ENCODE peak calls at places on chromosomes 13 and 19, in ten cellular contexts. One of them, this sample, is unnamed.

GRCh38 chr13:113493315-113493951 is 2.9 kb upstream of the DCUN1D2 start:
- DNase-seq in AG04450: peak; percentile 89
- DNase-seq in fibroblast of mammary gland: peak; percentile 99
- DNase-seq in KG1: no peak
- DNase-seq in stimulated activated CD4-positive, alpha-beta T cell treated with anti-CD3 and anti-CD28 coated beads, Interleukin-2, amount 100 ng/mL, for 48 hours: no peak
- DNase-seq in foreskin melanocyte: peak; percentile 48
- DNase-seq in KBM-7: peak; percentile 64
- DNase-seq in NCI-H1417: peak; percentile 14
- DNase-seq in posterior vena cava: no peak
- DNase-seq in dermis blood vessel endothelial cell: peak; percentile 95
- DNase-seq in this sample: peak; percentile 86

GRCh38 chr13:41610426-41610825 is 153.1 kb downstream of the RGCC start:
- DNase-seq in AG04450: peak; percentile 94
- DNase-seq in fibroblast of mammary gland: peak; percentile 91
- DNase-seq in KG1: no peak
- DNase-seq in stimulated activated CD4-positive, alpha-beta T cell treated with anti-CD3 and anti-CD28 coated beads, Interleukin-2, amount 100 ng/mL, for 48 hours: no peak
- DNase-seq in foreskin melanocyte: no peak
- DNase-seq in KBM-7: no peak
- DNase-seq in NCI-H1417: peak; percentile 13
- DNase-seq in posterior vena cava: no peak
- DNase-seq in dermis blood vessel endothelial cell: peak; percentile 84
- DNase-seq in this sample: no peak

GRCh38 chr13:51000576-51001260 is 91.1 kb downstream of the RNASEH2B start:
- DNase-seq in AG04450: peak; percentile 11
- DNase-seq in fibroblast of mammary gland: peak; percentile 89
- DNase-seq in KG1: no peak
- DNase-seq in stimulated activated CD4-positive, alpha-beta T cell treated with anti-CD3 and anti-CD28 coated beads, Interleukin-2, amount 100 ng/mL, for 48 hours: no peak
- DNase-seq in foreskin melanocyte: no peak
- DNase-seq in KBM-7: no peak
- DNase-seq in NCI-H1417: peak; percentile 90
- DNase-seq in posterior vena cava: no peak
- DNase-seq in dermis blood vessel endothelial cell: no peak
- DNase-seq in this sample: no peak

GRCh38 chr13:73602295-73602694 is 531.9 kb downstream of the KLF12 start:
- DNase-seq in AG04450: no peak
- DNase-seq in fibroblast of mammary gland: peak; percentile 8
- DNase-seq in KG1: no peak
- DNase-seq in stimulated activated CD4-positive, alpha-beta T cell treated with anti-CD3 and anti-CD28 coated beads, Interleukin-2, amount 100 ng/mL, for 48 hours: no peak
- DNase-seq in foreskin melanocyte: no peak
- DNase-seq in KBM-7: no peak
- DNase-seq in NCI-H1417: no peak
- DNase-seq in posterior vena cava: no peak
- DNase-seq in dermis blood vessel endothelial cell: peak; percentile 41
- DNase-seq in this sample: no peak

GRCh38 chr19:13012690-13013608 is 17.7 kb downstream of the NFIX start:
- DNase-seq in AG04450: no peak
- DNase-seq in fibroblast of mammary gland: peak; percentile 85
- DNase-seq in KG1: no peak
- DNase-seq in stimulated activated CD4-positive, alpha-beta T cell treated with anti-CD3 and anti-CD28 coated beads, Interleukin-2, amount 100 ng/mL, for 48 hours: no peak
- DNase-seq in foreskin melanocyte: peak; percentile 62
- DNase-seq in KBM-7: peak; percentile 66
- DNase-seq in NCI-H1417: no peak
- DNase-seq in posterior vena cava: peak; percentile 93
- DNase-seq in dermis blood vessel endothelial cell: peak; percentile 42
- DNase-seq in this sample: no peak

GRCh38 chr13:99892189-99892588 is 79.4 kb downstream of the ZIC5 start:
- DNase-seq in AG04450: no peak
- DNase-seq in fibroblast of mammary gland: no peak
- DNase-seq in KG1: no peak
- DNase-seq in stimulated activated CD4-positive, alpha-beta T cell treated with anti-CD3 and anti-CD28 coated beads, Interleukin-2, amount 100 ng/mL, for 48 hours: no peak
- DNase-seq in foreskin melanocyte: no peak
- DNase-seq in KBM-7: no peak
- DNase-seq in NCI-H1417: peak; percentile 13
- DNase-seq in posterior vena cava: no peak
- DNase-seq in dermis blood vessel endothelial cell: no peak
- DNase-seq in this sample: no peak

GRCh38 chr13:113723400-113724015 is 35.5 kb upstream of the TMEM255B start:
- DNase-seq in AG04450: no peak
- DNase-seq in fibroblast of mammary gland: no peak
- DNase-seq in KG1: no peak
- DNase-seq in stimulated activated CD4-positive, alpha-beta T cell treated with anti-CD3 and anti-CD28 coated beads, Interleukin-2, amount 100 ng/mL, for 48 hours: no peak
- DNase-seq in foreskin melanocyte: no peak
- DNase-seq in KBM-7: no peak
- DNase-seq in NCI-H1417: no peak
- DNase-seq in posterior vena cava: no peak
- DNase-seq in dermis blood vessel endothelial cell: no peak
- DNase-seq in this sample: no peak

GRCh38 chr19:41753159-41753558 is 2.2 kb upstream of the CEACAM6 start:
- DNase-seq in AG04450: no peak
- DNase-seq in fibroblast of mammary gland: peak; percentile 34
- DNase-seq in KG1: peak; percentile 9
- DNase-seq in stimulated activated CD4-positive, alpha-beta T cell treated with anti-CD3 and anti-CD28 coated beads, Interleukin-2, amount 100 ng/mL, for 48 hours: peak; percentile 83
- DNase-seq in foreskin melanocyte: no peak
- DNase-seq in KBM-7: peak; percentile 74
- DNase-seq in NCI-H1417: no peak
- DNase-seq in posterior vena cava: no peak
- DNase-seq in dermis blood vessel endothelial cell: peak; percentile 58
- DNase-seq in this sample: no peak

GRCh38 chr19:13118424-13119193 is 545 bp downstream of the NACC1 start:
- DNase-seq in AG04450: no peak
- DNase-seq in fibroblast of mammary gland: peak; percentile 27
- DNase-seq in KG1: no peak
- DNase-seq in stimulated activated CD4-positive, alpha-beta T cell treated with anti-CD3 and anti-CD28 coated beads, Interleukin-2, amount 100 ng/mL, for 48 hours: no peak
- DNase-seq in foreskin melanocyte: no peak
- DNase-seq in KBM-7: peak; percentile 34
- DNase-seq in NCI-H1417: peak; percentile 59
- DNase-seq in posterior vena cava: no peak
- DNase-seq in dermis blood vessel endothelial cell: peak; percentile 44
- DNase-seq in this sample: no peak

GRCh38 chr19:38324431-38324830 is 4.8 kb downstream of the KCNK6 start:
- DNase-seq in AG04450: no peak
- DNase-seq in fibroblast of mammary gland: no peak
- DNase-seq in KG1: no peak
- DNase-seq in stimulated activated CD4-positive, alpha-beta T cell treated with anti-CD3 and anti-CD28 coated beads, Interleukin-2, amount 100 ng/mL, for 48 hours: no peak
- DNase-seq in foreskin melanocyte: no peak
- DNase-seq in KBM-7: no peak
- DNase-seq in NCI-H1417: no peak
- DNase-seq in posterior vena cava: no peak
- DNase-seq in dermis blood vessel endothelial cell: no peak
- DNase-seq in this sample: no peak